ENCODE peak calls at places on chromosomes 6 and 20, in four cellular contexts. D is mammary epithelial cell; X is CD8-positive, alpha-beta memory T cell; L is tibial artery. U is an unnamed sample. For H3K9me3 and H3K4me1, the result is how much of the 10 kb centered on the place peaks cover.

GRCh38 chr6:16929814-16930213 is 168.6 kb upstream of the ATXN1 start:
- DNase-seq in D (peak), L (no peak), X (no peak), U (no peak)

GRCh38 chr20:51021067-51022025 is 1.6 kb downstream of the KCNG1 start:
- DNase-seq in X (no peak), L (no peak), D (peak), U (no peak)

GRCh38 chr20:51387125-51387865 is 155.2 kb downstream of the NFATC2 start:
- DNase-seq in X (no peak), D (no peak), L (no peak), U (no peak)

GRCh38 chr6:10478187-10479040 is 42.7 kb upstream of the GCNT2 start:
- DNase-seq in L (no peak), X (no peak), D (peak), U (no peak)

GRCh38 chr6:151060742-151061100 is 179.0 kb upstream of the AKAP12 start:
- DNase-seq in L (no peak), D (peak), X (no peak), U (no peak)

GRCh38 chr6:107033136-107033535 is 5.1 kb downstream of the MTRES1 start:
- DNase-seq in L (no peak), X (no peak), D (no peak), U (no peak)

GRCh38 chr6:7978736-7979135 is 68.1 kb upstream of the TXNDC5 start:
- DNase-seq in D (no peak), X (no peak), L (no peak), U (no peak)

GRCh38 chr6:52929321-52930164 is 20.0 kb upstream of the GSTA3 start:
- DNase-seq in L (no peak), X (no peak), D (peak), U (no peak)

GRCh38 chr20:31475032-31475431 is at the start of the genes DEFB124 and REM1:
- DNase-seq in D (no peak), L (peak), X (no peak), U (no peak)
- H3K9me3 ChIP-seq in D (under half), L (under half), X (under half), U (under half)

GRCh38 chr6:134272365-134272764 is 45.5 kb downstream of the SGK1 start:
- DNase-seq in X (no peak), D (no peak), L (no peak), U (no peak)
- H3K4me3 ChIP-seq in X (no peak), D (no peak), L (no peak), U (no peak)

GRCh38 chr6:41723936-41724637 is 11.3 kb downstream of the TFEB start:
- DNase-seq in D (no peak), L (no peak), X (no peak), U (no peak)
- H3K4me1 ChIP-seq in D (under half), L (under half), X (under half), U (under half)

GRCh38 chr20:29410805-29411457 is 1846.5 kb upstream of the DEFB115 start:
- DNase-seq in L (no peak), D (no peak), X (no peak), U (no peak)
- H3K9me3 ChIP-seq in L (under half), D (under half), X (under half), U (under half)

GRCh38 chr6:139248911-139249310 is 42.9 kb downstream of the TXLNB start:
- DNase-seq in L (no peak), D (no peak), X (no peak), U (no peak)

GRCh38 chr6:139249387-139249786 is 42.4 kb downstream of the TXLNB start:
- DNase-seq in X (no peak), L (no peak), D (no peak), U (no peak)

GRCh38 chr6:139250296-139251274 is 41.2 kb downstream of the TXLNB start:
- DNase-seq in L (peak), D (peak), X (peak), U (no peak)

GRCh38 chr6:139251377-139252017 is 40.3 kb downstream of the TXLNB start:
- DNase-seq in L (peak), D (no peak), X (no peak), U (no peak)

GRCh38 chr6:139247618-139248017 is 44.2 kb downstream of the TXLNB start:
- DNase-seq in X (no peak), D (no peak), L (no peak), U (no peak)
- H3K4me3 ChIP-seq in X (no peak), D (no peak), L (no peak), U (peak)

DNA sequence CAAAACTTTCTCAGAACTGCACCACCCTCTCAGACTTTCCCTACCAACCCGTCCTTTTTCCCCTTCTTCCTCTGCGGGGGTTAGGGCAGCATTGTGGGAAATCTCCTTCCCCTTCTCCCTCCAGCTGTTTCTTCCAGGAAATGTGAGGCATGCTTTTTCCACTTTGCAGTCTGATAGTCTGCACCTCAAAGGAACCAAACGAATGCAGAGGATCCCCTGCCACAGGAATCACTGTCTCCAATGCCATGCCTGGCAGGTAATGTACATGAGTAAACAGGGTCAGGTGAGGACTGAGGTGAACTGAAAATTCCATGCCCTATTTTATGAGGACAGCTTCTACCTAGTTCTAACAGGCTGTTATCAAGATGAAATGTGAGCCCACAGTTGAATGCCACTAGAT is 218.4 kb downstream of the BCAS1 start:
- DNase-seq in X (no peak), D (no peak), L (no peak), U (no peak)
- H3K4me1 ChIP-seq in X (under half), D (under half), L (under half), U (under half)